ENCODE peak calls at places on chromosomes 13 and 19, in ten cellular contexts. H is right lobe of liver; Y is WTC11; Z is cardiac fibroblast; G is HL-60; N is MCF 10A; Q is fibroblast of mammary gland; P is transverse colon; C is pulmonary artery endothelial cell; D is stimulated activated CD8-positive, alpha-beta memory T cell treated with anti-CD3 and anti-CD28 coated beads, Interleukin-4, amount 100 ng/mL, for 48 hours. K is an unnamed sample.

GRCh38 chr19:50889638-50890037 is 16.4 kb downstream of the KLK2 start:
- DNase-seq in Y (no peak), D (no peak), N (no peak), P (no peak), H (no peak), Z (no peak), Q (no peak), C (no peak), G (no peak), K (no peak)

GRCh38 chr13:46951516-46951915 is 54.7 kb upstream of the HTR2A start:
- DNase-seq in H (no peak), Y (no peak), D (no peak), P (no peak), G (no peak), Q (peak), N (peak), C (no peak), Z (no peak), K (no peak)

GRCh38 chr13:39144941-39145533 is 106.8 kb downstream of the NHLRC3 start:
- DNase-seq in D (peak), G (peak), N (peak), Y (peak), C (peak), Z (peak), Q (peak), P (peak), H (no peak), K (peak)

GRCh38 chr19:55703790-55704215 is 28.8 kb downstream of the EPN1 start:
- DNase-seq in D (peak), Q (peak), G (peak), N (no peak), Y (peak), Z (peak), H (peak), P (peak), C (no peak), K (peak)

GRCh38 chr13:20351279-20352022 is 119.3 kb upstream of the GJB6 start:
- DNase-seq in Q (peak), G (peak), C (no peak), Z (peak), H (no peak), Y (no peak), N (peak), P (no peak), D (no peak), K (no peak)

GRCh38 chr13:110258876-110259631 is 47.9 kb downstream of the COL4A1 start:
- DNase-seq in Z (no peak), P (no peak), G (no peak), H (no peak), Y (no peak), Q (peak), D (no peak), C (peak), N (peak), K (no peak)

GRCh38 chr13:86080340-86080995 is 281.2 kb upstream of the SLITRK6 start:
- DNase-seq in Q (peak), H (no peak), G (no peak), D (no peak), C (no peak), N (peak), Z (no peak), Y (no peak), P (no peak), K (no peak)

GRCh38 chr19:7923295-7924191 is 2.4 kb downstream of the CTXN1 start:
- DNase-seq in Z (no peak), C (no peak), N (no peak), Y (no peak), Q (no peak), H (peak), D (no peak), P (no peak), G (no peak), K (no peak)

GRCh38 chr13:113022391-113023216 is 53.6 kb downstream of the MCF2L start:
- DNase-seq in Q (no peak), Y (peak), C (no peak), G (no peak), P (no peak), Z (no peak), N (no peak), D (no peak), H (no peak), K (no peak)

GRCh38 chr19:52749780-52750179 is 14.9 kb upstream of the ZNF611 start:
- DNase-seq in D (no peak), Y (no peak), P (no peak), Z (no peak), N (no peak), C (no peak), G (no peak), Q (no peak), H (no peak), K (no peak)

GRCh38 chr13:52127378-52127777 is 1.5 kb downstream of the NEK5 start:
- DNase-seq in Q (peak), G (no peak), C (no peak), D (no peak), N (no peak), Y (no peak), H (no peak), Z (peak), P (no peak), K (no peak)

GRCh38 chr19:15616627-15617270 is 1.7 kb downstream of the CYP4F8 start:
- DNase-seq in Q (no peak), Y (no peak), H (no peak), D (no peak), P (no peak), N (no peak), G (no peak), C (no peak), Z (no peak), K (no peak)

GRCh38 chr13:23631676-23632622 is 61.7 kb downstream of the TNFRSF19 start:
- DNase-seq in H (no peak), Q (no peak), Z (no peak), G (no peak), D (no peak), N (no peak), Y (no peak), C (no peak), P (no peak), K (no peak)

GRCh38 chr19:42291437-42291815 is 10.5 kb upstream of the PRR19 start:
- DNase-seq in D (no peak), Y (peak), H (peak), C (no peak), G (no peak), Z (no peak), Q (no peak), N (no peak), P (no peak), K (peak)

GRCh38 chr13:113114511-113115362 is 7.9 kb upstream of the F10 start:
- DNase-seq in G (no peak), Q (no peak), Y (no peak), H (peak), N (no peak), P (peak), D (no peak), C (no peak), Z (no peak), K (no peak)

GRCh38 chr13:95723428-95723827 is 46.5 kb downstream of the DNAJC3 start:
- DNase-seq in G (no peak), Q (peak), C (no peak), Y (no peak), N (peak), P (no peak), H (no peak), D (no peak), Z (no peak), K (no peak)

GRCh38 chr19:38707512-38708114 is 36.7 kb downstream of the CAPN12 start:
- DNase-seq in C (peak), Q (no peak), Z (peak), Y (no peak), D (no peak), P (no peak), N (no peak), H (peak), G (no peak), K (peak)

GRCh38 chr19:6261883-6262282 is 17.9 kb downstream of the MLLT1 start:
- DNase-seq in H (no peak), P (no peak), G (no peak), D (no peak), Z (no peak), N (no peak), C (no peak), Y (no peak), Q (no peak), K (no peak)

GRCh38 chr19:35377656-35378055 is 6.8 kb downstream of the GPR42 start:
- DNase-seq in Q (no peak), C (no peak), P (no peak), Y (no peak), N (no peak), Z (no peak), H (no peak), D (no peak), G (no peak), K (no peak)

GRCh38 chr13:80133631-80134083 is 207.3 kb downstream of the SPRY2 start:
- DNase-seq in Z (peak), N (no peak), P (peak), Y (no peak), D (no peak), C (no peak), Q (peak), H (no peak), G (no peak), K (peak)

GRCh38 chr13:106104281-106104901 is 431.1 kb downstream of the EFNB2 start:
- DNase-seq in P (no peak), N (peak), Q (peak), Y (no peak), H (no peak), Z (peak), C (peak), G (no peak), D (no peak), K (no peak)

GRCh38 chr19:19539738-19540703 is 2.0 kb downstream of the CILP2 start:
- DNase-seq in Z (peak), Y (peak), G (no peak), C (no peak), P (peak), D (peak), Q (peak), N (no peak), H (peak), K (peak)

GRCh38 chr19:15365264-15365663 is 14.3 kb downstream of the AKAP8 start:
- DNase-seq in Q (no peak), P (no peak), D (no peak), Z (no peak), H (no peak), C (no peak), N (no peak), G (no peak), Y (no peak), K (no peak)

GRCh38 chr19:48372904-48373303 is 8.7 kb downstream of the SYNGR4 start:
- DNase-seq in Y (no peak), H (no peak), G (no peak), Z (no peak), C (no peak), Q (no peak), P (peak), D (no peak), N (peak), K (peak)

GRCh38 chr19:1167687-1168561 is 6.1 kb downstream of the SBNO2 start:
- DNase-seq in C (no peak), H (peak), Y (peak), Z (no peak), P (no peak), Q (no peak), N (peak), G (no peak), D (no peak), K (no peak)